ENCODE peak calls at places on chromosomes 13 and 19, in seven cellular contexts. One of them, this sample, is unnamed.

GRCh38 chr13:42681394-42681793 is 100.0 kb upstream of the FAM216B start:
- DNase-seq in H1: no peak
- DNase-seq in HCT116: no peak
- DNase-seq in SK-N-SH: no peak
- DNase-seq in GM12878: no peak
- DNase-seq in K562: no peak
- DNase-seq in NT2/D1: no peak
- DNase-seq in this sample: no peak

GRCh38 chr19:52653161-52653560 is 15.0 kb upstream of the ZNF83 start:
- DNase-seq in H1: no peak
- DNase-seq in NT2/D1: no peak
- DNase-seq in SK-N-SH: no peak
- DNase-seq in HCT116: no peak
- DNase-seq in GM12878: no peak
- DNase-seq in K562: no peak
- DNase-seq in this sample: no peak

GRCh38 chr13:102555914-102556553 is 40.8 kb upstream of the TPP2 start:
- DNase-seq in GM12878: no peak
- DNase-seq in SK-N-SH: peak; percentile 47
- DNase-seq in HCT116: peak; percentile 21
- DNase-seq in NT2/D1: peak; percentile 28
- DNase-seq in K562: peak; percentile 8
- DNase-seq in H1: no peak
- DNase-seq in this sample: peak; percentile 18

GRCh38 chr13:95643009-95643408 is 1.5 kb downstream of the DZIP1 start:
- DNase-seq in H1: no peak
- DNase-seq in HCT116: no peak
- DNase-seq in SK-N-SH: peak; percentile 17
- DNase-seq in K562: no peak
- DNase-seq in GM12878: no peak
- DNase-seq in NT2/D1: no peak
- DNase-seq in this sample: no peak

GRCh38 chr19:43928820-43929219 is 6.3 kb downstream of the ZNF45 start:
- DNase-seq in SK-N-SH: no peak
- DNase-seq in K562: no peak
- DNase-seq in GM12878: no peak
- DNase-seq in HCT116: no peak
- DNase-seq in H1: no peak
- DNase-seq in NT2/D1: no peak
- DNase-seq in this sample: no peak

GRCh38 chr13:26584713-26585112 is 27.2 kb downstream of the WASF3 start:
- DNase-seq in SK-N-SH: no peak
- DNase-seq in K562: no peak
- DNase-seq in GM12878: no peak
- DNase-seq in H1: no peak
- DNase-seq in HCT116: no peak
- DNase-seq in NT2/D1: no peak
- DNase-seq in this sample: no peak

GRCh38 chr13:33195693-33196464 is 89.7 kb downstream of the STARD13 start:
- DNase-seq in H1: no peak
- DNase-seq in HCT116: no peak
- DNase-seq in NT2/D1: no peak
- DNase-seq in SK-N-SH: no peak
- DNase-seq in K562: no peak
- DNase-seq in GM12878: no peak
- DNase-seq in this sample: no peak

GRCh38 chr13:67366533-67366932 is 136.4 kb upstream of the PCDH9 start:
- DNase-seq in HCT116: peak; percentile 1
- DNase-seq in NT2/D1: no peak
- DNase-seq in GM12878: no peak
- DNase-seq in H1: no peak
- DNase-seq in SK-N-SH: no peak
- DNase-seq in K562: no peak
- DNase-seq in this sample: no peak

GRCh38 chr13:31880849-31881494 is 141.6 kb downstream of the RXFP2 start:
- DNase-seq in SK-N-SH: no peak
- DNase-seq in K562: no peak
- DNase-seq in NT2/D1: no peak
- DNase-seq in H1: no peak
- DNase-seq in GM12878: no peak
- DNase-seq in HCT116: no peak
- DNase-seq in this sample: no peak

GRCh38 chr19:7772752-7773291 is 9.8 kb downstream of the CLEC4M start:
- DNase-seq in GM12878: peak; percentile 68
- DNase-seq in K562: no peak
- DNase-seq in H1: no peak
- DNase-seq in NT2/D1: no peak
- DNase-seq in SK-N-SH: no peak
- DNase-seq in HCT116: no peak
- DNase-seq in this sample: no peak

GRCh38 chr19:58399903-58400637 is 4.6 kb downstream of the RNF225 start:
- DNase-seq in SK-N-SH: peak; percentile 82
- DNase-seq in HCT116: no peak
- DNase-seq in H1: no peak
- DNase-seq in GM12878: no peak
- DNase-seq in K562: no peak
- DNase-seq in NT2/D1: no peak
- DNase-seq in this sample: no peak

GRCh38 chr13:78020861-78021260 is 102.2 kb upstream of the EDNRB start:
- DNase-seq in NT2/D1: no peak
- DNase-seq in H1: no peak
- DNase-seq in K562: no peak
- DNase-seq in HCT116: no peak
- DNase-seq in SK-N-SH: no peak
- DNase-seq in GM12878: no peak
- DNase-seq in this sample: no peak

GRCh38 chr19:35211545-35212230 is 16.9 kb downstream of the FAM187B start:
- DNase-seq in K562: no peak
- DNase-seq in HCT116: no peak
- DNase-seq in GM12878: no peak
- DNase-seq in NT2/D1: no peak
- DNase-seq in H1: no peak
- DNase-seq in SK-N-SH: no peak
- DNase-seq in this sample: peak; percentile 13

GRCh38 chr13:91767681-91768080 is 369.3 kb downstream of the GPC5 start:
- DNase-seq in HCT116: no peak
- DNase-seq in H1: no peak
- DNase-seq in NT2/D1: no peak
- DNase-seq in K562: no peak
- DNase-seq in SK-N-SH: no peak
- DNase-seq in GM12878: no peak
- DNase-seq in this sample: no peak

GRCh38 chr13:26861951-26862350 is 101.4 kb upstream of the GPR12 start:
- DNase-seq in H1: no peak
- DNase-seq in HCT116: no peak
- DNase-seq in K562: no peak
- DNase-seq in GM12878: no peak
- DNase-seq in NT2/D1: no peak
- DNase-seq in SK-N-SH: no peak
- DNase-seq in this sample: no peak

GRCh38 chr19:11949201-11949600 is 15.6 kb upstream of the ZNF763 start:
- DNase-seq in K562: no peak
- DNase-seq in HCT116: no peak
- DNase-seq in GM12878: no peak
- DNase-seq in SK-N-SH: no peak
- DNase-seq in NT2/D1: no peak
- DNase-seq in H1: no peak
- DNase-seq in this sample: no peak

GRCh38 chr19:29886535-29886934 is 55.5 kb upstream of the URI1 start:
- DNase-seq in NT2/D1: no peak
- DNase-seq in H1: no peak
- DNase-seq in SK-N-SH: no peak
- DNase-seq in K562: no peak
- DNase-seq in GM12878: no peak
- DNase-seq in HCT116: no peak
- DNase-seq in this sample: no peak

GRCh38 chr13:74452881-74453280 is 318.7 kb upstream of the KLF12 start:
- DNase-seq in K562: no peak
- DNase-seq in GM12878: no peak
- DNase-seq in HCT116: no peak
- DNase-seq in NT2/D1: no peak
- DNase-seq in SK-N-SH: no peak
- DNase-seq in H1: no peak
- DNase-seq in this sample: no peak

GRCh38 chr13:33446821-33447481 is 161.4 kb upstream of the STARD13 start:
- DNase-seq in SK-N-SH: no peak
- DNase-seq in GM12878: no peak
- DNase-seq in H1: no peak
- DNase-seq in K562: no peak
- DNase-seq in HCT116: no peak
- DNase-seq in NT2/D1: no peak
- DNase-seq in this sample: no peak

GRCh38 chr19:5718032-5718578 is 1.8 kb downstream of the LONP1 start:
- DNase-seq in K562: no peak
- DNase-seq in H1: no peak
- DNase-seq in HCT116: no peak
- DNase-seq in GM12878: no peak
- DNase-seq in SK-N-SH: no peak
- DNase-seq in NT2/D1: no peak
- DNase-seq in this sample: no peak

GRCh38 chr19:42409477-42409876 is 17.7 kb downstream of the LIPE start:
- DNase-seq in H1: no peak
- DNase-seq in HCT116: no peak
- DNase-seq in GM12878: no peak
- DNase-seq in SK-N-SH: peak; percentile 54
- DNase-seq in NT2/D1: no peak
- DNase-seq in K562: no peak
- DNase-seq in this sample: no peak

GRCh38 chr13:20016649-20017364 is 58.3 kb downstream of the ZMYM2 start:
- DNase-seq in SK-N-SH: no peak
- DNase-seq in HCT116: no peak
- DNase-seq in GM12878: no peak
- DNase-seq in K562: no peak
- DNase-seq in H1: no peak
- DNase-seq in NT2/D1: no peak
- DNase-seq in this sample: no peak

GRCh38 chr13:113938716-113939115 is 35.2 kb downstream of the C13orf46 start:
- DNase-seq in GM12878: no peak
- DNase-seq in H1: no peak
- DNase-seq in K562: no peak
- DNase-seq in HCT116: no peak
- DNase-seq in SK-N-SH: peak; percentile 23
- DNase-seq in NT2/D1: no peak
- DNase-seq in this sample: no peak

DNA sequence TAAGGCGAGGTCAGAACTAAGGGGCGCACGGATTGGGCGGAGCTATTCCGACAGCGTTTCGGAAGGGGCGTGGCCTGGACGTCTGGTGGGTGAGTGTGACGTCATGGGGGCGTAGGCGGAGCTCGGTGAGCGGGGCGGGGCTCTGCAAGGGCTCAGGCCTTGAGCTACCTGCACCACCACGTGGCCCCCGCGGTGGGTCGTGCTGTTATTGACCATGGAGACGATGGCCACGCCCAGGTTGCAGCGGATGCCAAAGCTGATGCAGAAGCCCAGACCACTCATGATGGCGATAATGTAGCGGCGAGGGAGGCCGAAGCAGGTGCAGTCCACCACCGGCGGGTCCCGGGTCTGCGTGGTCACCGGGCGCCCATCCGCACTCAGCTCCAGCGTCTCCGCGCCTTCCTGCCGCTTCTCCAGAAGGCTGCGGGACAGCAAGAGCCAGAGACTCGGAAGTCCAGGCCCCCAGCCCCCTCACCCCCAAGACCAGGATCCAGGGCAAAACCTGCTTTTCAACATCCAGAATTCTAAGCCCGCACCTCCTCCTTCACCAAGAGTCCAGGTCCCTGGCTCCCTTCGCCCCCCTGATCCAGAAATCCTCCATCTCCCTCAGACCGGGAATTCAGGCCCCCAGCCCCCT is 4.8 kb downstream of the SLC17A7 start:
- DNase-seq in GM12878: no peak
- DNase-seq in H1: peak; percentile 89
- DNase-seq in SK-N-SH: peak; percentile 84
- DNase-seq in K562: peak; percentile 87
- DNase-seq in NT2/D1: no peak
- DNase-seq in HCT116: no peak
- DNase-seq in this sample: no peak
- TF ChIP-seq YY1 in GM12878: no peak
- TF ChIP-seq YY1 in H1: no peak
- TF ChIP-seq YY1 in SK-N-SH: no peak
- TF ChIP-seq YY1 in K562: no peak
- TF ChIP-seq YY1 in NT2/D1: no peak
- TF ChIP-seq YY1 in HCT116: no peak
- TF ChIP-seq YY1 in this sample: no peak

GRCh38 chr19:54231077-54231931 is 8.5 kb upstream of the LILRB3 start:
- DNase-seq in H1: peak; percentile 56
- DNase-seq in K562: peak; percentile 87
- DNase-seq in SK-N-SH: peak; percentile 88
- DNase-seq in NT2/D1: no peak
- DNase-seq in HCT116: peak; percentile 81
- DNase-seq in GM12878: no peak
- DNase-seq in this sample: peak; percentile 80
- TF ChIP-seq YY1 in H1: no peak
- TF ChIP-seq YY1 in K562: peak; percentile 65
- TF ChIP-seq YY1 in SK-N-SH: no peak
- TF ChIP-seq YY1 in NT2/D1: no peak
- TF ChIP-seq YY1 in HCT116: peak; percentile 74
- TF ChIP-seq YY1 in GM12878: peak; percentile 78
- TF ChIP-seq YY1 in this sample: peak; percentile 60

DNA sequence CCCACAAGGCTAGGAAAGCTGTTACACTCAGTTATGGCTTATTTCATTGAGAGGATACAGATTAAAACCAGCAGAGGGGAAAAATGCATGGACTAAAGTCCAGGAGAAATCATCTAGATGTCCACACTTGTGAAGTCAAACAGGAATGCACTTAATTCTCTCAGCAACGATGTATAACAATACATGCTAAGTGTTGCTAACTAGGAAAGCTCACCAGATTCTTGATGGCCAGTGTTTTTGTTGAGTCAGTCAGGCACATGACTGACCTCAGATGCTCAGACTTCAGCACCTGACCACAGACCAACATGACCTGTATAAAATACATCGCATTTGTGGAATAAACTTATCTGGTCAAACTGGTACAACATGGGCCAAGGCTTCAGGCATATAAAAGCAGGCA is 470.2 kb upstream of the PRR20A start:
- DNase-seq in GM12878: no peak
- DNase-seq in SK-N-SH: no peak
- DNase-seq in HCT116: no peak
- DNase-seq in K562: no peak
- DNase-seq in H1: no peak
- DNase-seq in NT2/D1: peak; percentile 1
- DNase-seq in this sample: no peak
- TF ChIP-seq YY1 in GM12878: no peak
- TF ChIP-seq YY1 in SK-N-SH: no peak
- TF ChIP-seq YY1 in HCT116: no peak
- TF ChIP-seq YY1 in K562: no peak
- TF ChIP-seq YY1 in H1: no peak
- TF ChIP-seq YY1 in NT2/D1: no peak
- TF ChIP-seq YY1 in this sample: no peak

DNA sequence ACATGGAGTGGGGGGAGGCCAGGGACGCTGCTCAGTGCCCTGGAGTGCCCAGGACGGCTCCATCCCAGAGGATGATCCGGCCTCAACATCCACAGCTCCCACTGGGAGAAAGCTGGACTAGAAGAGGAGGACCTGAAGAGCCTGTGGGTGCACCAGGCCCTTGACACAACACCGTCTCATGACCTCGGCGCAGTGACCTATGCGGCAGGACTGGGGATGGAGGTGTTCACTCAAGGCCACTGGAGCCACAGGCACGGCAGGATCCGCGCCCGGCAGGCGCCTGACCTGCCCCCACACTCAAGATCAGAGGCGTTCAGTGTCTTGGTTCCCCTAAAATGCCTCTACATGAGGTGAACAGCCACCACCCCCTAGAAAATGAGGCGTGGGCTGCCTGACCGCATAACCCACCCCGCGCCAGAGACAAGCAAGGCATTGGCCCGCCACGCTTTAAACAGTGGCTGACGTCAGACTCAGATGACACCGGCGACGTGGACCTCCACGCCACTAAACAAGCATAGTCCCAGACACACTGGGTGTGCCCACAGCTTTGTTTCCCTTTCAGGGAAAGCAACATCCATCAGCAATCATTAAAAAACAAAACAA is 8.0 kb downstream of the SGTA start:
- DNase-seq in K562: no peak
- DNase-seq in SK-N-SH: no peak
- DNase-seq in GM12878: no peak
- DNase-seq in HCT116: no peak
- DNase-seq in H1: no peak
- DNase-seq in NT2/D1: no peak
- DNase-seq in this sample: no peak
- TF ChIP-seq YY1 in K562: no peak
- TF ChIP-seq YY1 in SK-N-SH: no peak
- TF ChIP-seq YY1 in GM12878: no peak
- TF ChIP-seq YY1 in HCT116: no peak
- TF ChIP-seq YY1 in H1: no peak
- TF ChIP-seq YY1 in NT2/D1: no peak
- TF ChIP-seq YY1 in this sample: no peak

This sample was measured in HepG2.